ENCODE peak calls at places on chromosomes 16 and 17, in ten cellular contexts. F is ovary, O is BJ, I is HCT116, B is tibial artery, M is cardiac muscle cell, X is IMR-90, P is endodermal cell, A is heart left ventricle, N is heart right ventricle. C is an unnamed sample.

GRCh38 chr17:57860414-57860999 is 10.7 kb upstream of the MRPS23 start:
- DNase-seq in O (no peak), X (no peak), I (no peak), P (peak; percentile 45), N (no peak), A (no peak), B (no peak), F (no peak), M (no peak), C (no peak)

GRCh38 chr16:83998091-83998490 is 30.0 kb downstream of the NECAB2 start:
- DNase-seq in P (no peak), B (no peak), X (no peak), I (no peak), F (no peak), M (no peak), A (no peak), O (no peak), N (no peak), C (no peak)

GRCh38 chr16:2855536-2855935 is 2.4 kb downstream of the PRSS22 start:
- DNase-seq in O (no peak), P (no peak), N (no peak), M (no peak), B (peak; percentile 53), A (no peak), X (no peak), F (no peak), I (no peak), C (no peak)

GRCh38 chr17:6427284-6427781 is 7.6 kb downstream of the AIPL1 start:
- DNase-seq in O (no peak), N (no peak), M (no peak), F (no peak), P (no peak), I (no peak), A (no peak), X (peak; percentile 16), B (no peak), C (no peak)

GRCh38 chr17:50956750-50957523 is 90.8 kb upstream of the TOB1 start:
- DNase-seq in B (peak; percentile 83), F (peak; percentile 79), M (peak; percentile 79), X (peak; percentile 54), I (peak; percentile 31), N (peak; percentile 66), A (peak; percentile 61), O (no peak), P (peak; percentile 95), C (peak; percentile 20)

GRCh38 chr16:49350265-49351103 is 23.1 kb upstream of the C16orf78 start:
- DNase-seq in F (peak; percentile 73), N (peak; percentile 54), B (no peak), P (peak; percentile 93), I (peak; percentile 27), X (peak; percentile 34), O (no peak), M (peak; percentile 62), A (peak; percentile 57), C (no peak)

GRCh38 chr16:16159662-16160061 is 63.6 kb downstream of the ABCC6 start:
- DNase-seq in X (no peak), B (no peak), N (no peak), F (no peak), O (no peak), A (no peak), P (no peak), M (no peak), I (no peak), C (no peak)

GRCh38 chr17:75919611-75920010 is 14.9 kb upstream of the MRPL38 start:
- DNase-seq in A (no peak), X (no peak), N (no peak), O (no peak), I (no peak), F (no peak), B (no peak), M (no peak), P (no peak), C (no peak)

GRCh38 chr16:21156767-21157467 is 1.6 kb upstream of the LDAF1 start:
- DNase-seq in M (peak; percentile 74), B (no peak), N (peak; percentile 40), A (peak; percentile 37), X (peak; percentile 83), O (no peak), P (peak; percentile 82), F (peak; percentile 39), I (peak; percentile 78), C (no peak)

GRCh38 chr16:17350212-17350611 is 120.5 kb downstream of the XYLT1 start:
- DNase-seq in B (no peak), O (no peak), X (peak; percentile 67), A (no peak), N (no peak), F (peak; percentile 15), M (no peak), P (no peak), I (no peak), C (no peak)

GRCh38 chr16:67397451-67397801 is 4.1 kb upstream of the TPPP3 start:
- DNase-seq in I (no peak), B (no peak), F (peak; percentile 50), N (peak; percentile 88), M (no peak), O (no peak), A (peak; percentile 85), X (no peak), P (no peak), C (no peak)

GRCh38 chr17:72182256-72182890 is 61.6 kb downstream of the SOX9 start:
- DNase-seq in F (no peak), X (no peak), I (no peak), P (peak; percentile 74), N (no peak), O (no peak), B (no peak), M (no peak), A (no peak), C (no peak)

GRCh38 chr17:79398441-79398840 is 212.4 kb downstream of the RBFOX3 start:
- DNase-seq in I (no peak), M (no peak), A (no peak), B (no peak), O (no peak), N (no peak), P (no peak), F (no peak), X (no peak), C (no peak)

GRCh38 chr17:79402275-79402674 is 208.6 kb downstream of the RBFOX3 start:
- DNase-seq in M (no peak), B (no peak), F (no peak), O (no peak), I (no peak), P (no peak), N (no peak), A (no peak), X (no peak), C (no peak)

GRCh38 chr17:79400989-79401703 is 209.7 kb downstream of the RBFOX3 start:
- DNase-seq in X (peak; percentile 36), B (peak; percentile 79), A (peak; percentile 67), N (peak; percentile 50), M (peak; percentile 74), I (peak; percentile 44), F (peak; percentile 82), O (no peak), P (peak; percentile 95), C (peak; percentile 7)

GRCh38 chr17:79401704-79402075 is 209.2 kb downstream of the RBFOX3 start:
- DNase-seq in M (no peak), P (no peak), I (no peak), X (no peak), F (no peak), B (no peak), N (no peak), A (no peak), O (no peak), C (no peak)

DNA sequence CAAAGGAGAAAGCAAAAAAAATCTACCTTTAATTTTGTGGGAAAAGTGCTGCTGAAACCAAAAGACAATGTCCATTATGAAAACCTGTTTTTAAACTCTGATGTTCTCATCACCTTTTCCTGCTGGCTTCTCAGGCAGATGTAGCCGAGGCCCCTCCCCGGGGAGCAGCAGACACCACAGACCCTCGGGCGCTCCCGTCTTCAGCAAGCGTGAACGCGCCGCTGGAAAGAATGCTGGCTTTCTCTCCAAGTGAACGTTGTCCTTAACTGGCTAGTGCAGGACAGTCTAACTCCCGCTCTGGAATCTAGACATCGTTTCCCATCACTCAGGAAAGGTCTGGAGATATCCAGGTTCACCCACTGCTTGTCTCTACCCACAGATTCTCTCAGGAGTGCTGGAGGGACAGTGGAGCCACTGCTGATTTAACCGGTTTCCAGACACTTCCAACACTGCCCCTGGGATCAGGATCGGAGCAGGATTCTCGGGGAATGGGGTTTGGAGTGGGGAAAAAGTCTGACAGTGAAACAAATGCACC is 211.2 kb downstream of the RBFOX3 start:
- DNase-seq in A (no peak), M (no peak), O (no peak), F (no peak), I (no peak), X (no peak), P (no peak), B (no peak), N (no peak), C (no peak)
- H3K27me3 ChIP-seq in A (peaks cover 68% of the 10 kb centered on the region), M (peaks cover 63% of the 10 kb centered on the region), O (peaks cover 19% of the 10 kb centered on the region), F (no peaks in the 10 kb centered on the region), I (peaks cover 32% of the 10 kb centered on the region), X (peaks cover 32% of the 10 kb centered on the region), P (peaks cover 16% of the 10 kb centered on the region), B (no peaks in the 10 kb centered on the region), N (peaks cover 91% of the 10 kb centered on the region), C (peaks cover 27% of the 10 kb centered on the region)

GRCh38 chr17:47243737-47244598 is 9.7 kb upstream of the ITGB3 start:
- DNase-seq in X (no peak), M (no peak), O (no peak), B (no peak), N (no peak), P (no peak), A (no peak), F (no peak), I (no peak), C (no peak)
- TF ChIP-seq CTCF in X (no peak), M (no peak), O (no peak), B (no peak), N (no peak), P (no peak), A (no peak), F (no peak), I (no peak), C (no peak)

GRCh38 chr17:82177761-82178498 is 34.7 kb downstream of the CCDC57 start:
- DNase-seq in X (no peak), B (no peak), O (no peak), N (no peak), M (no peak), P (no peak), F (no peak), A (no peak), I (no peak), C (no peak)
- H3K27me3 ChIP-seq in X (no peaks in the 10 kb centered on the region), B (no peaks in the 10 kb centered on the region), O (no peaks in the 10 kb centered on the region), N (no peaks in the 10 kb centered on the region), M (no peaks in the 10 kb centered on the region), P (no peaks in the 10 kb centered on the region), F (no peaks in the 10 kb centered on the region), A (no peaks in the 10 kb centered on the region), I (no peaks in the 10 kb centered on the region), C (no peaks in the 10 kb centered on the region)

DNA sequence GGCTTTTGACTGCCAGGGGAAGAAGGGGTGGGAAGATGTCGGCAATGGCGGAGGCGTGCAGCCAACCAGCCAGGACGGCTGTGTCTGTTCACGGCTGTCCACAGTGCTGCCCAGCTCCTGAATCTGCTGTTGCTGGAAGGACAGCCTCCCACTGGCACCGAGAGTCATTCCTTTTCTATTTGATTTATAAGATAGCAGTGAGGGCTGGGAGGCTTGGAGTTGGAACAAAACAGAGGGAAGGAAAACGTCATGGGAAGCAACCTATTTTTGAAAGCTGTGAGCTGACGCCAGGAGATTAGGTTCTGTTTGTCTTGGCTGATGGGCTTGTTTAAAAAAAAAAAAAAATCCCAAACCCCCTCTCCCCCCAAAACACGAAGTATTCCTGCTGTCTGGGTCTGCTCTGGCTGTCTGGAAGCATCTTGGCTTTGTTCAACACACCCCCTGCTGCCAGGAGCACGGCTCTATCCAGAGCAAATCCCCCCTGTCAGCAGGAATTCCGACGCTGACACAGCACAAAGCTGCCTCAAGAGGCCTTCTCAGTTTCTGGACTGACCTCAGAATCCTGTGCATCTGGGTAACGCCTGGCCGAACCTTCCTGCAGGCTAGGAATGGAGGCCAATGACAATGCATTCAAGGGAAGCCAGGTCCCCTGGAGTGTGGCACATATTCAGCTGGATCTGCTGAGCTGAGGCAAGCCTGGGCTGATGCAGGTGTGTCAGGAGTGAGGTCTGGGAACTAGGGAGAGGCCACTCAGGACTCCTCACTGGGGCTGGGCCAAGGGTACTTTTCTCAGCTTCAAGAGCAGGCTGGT is 41.0 kb upstream of the SREBF1 start:
- DNase-seq in F (peak; percentile 86), P (peak; percentile 80), A (peak; percentile 84), M (peak; percentile 88), N (peak; percentile 88), B (peak; percentile 93), X (peak; percentile 90), O (peak; percentile 64), I (no peak), C (peak; percentile 67)
- TF ChIP-seq CTCF in F (no peak), P (no peak), A (peak; percentile 25), M (peak; percentile 21), N (no peak), B (no peak), X (peak; percentile 20), O (peak; percentile 25), I (no peak), C (peak; percentile 23)